ENCODE peak calls at places on chromosomes 4 and X, in five cellular contexts. One of them, this sample, is unnamed. For H3K4me1, the result is how much of the 10 kb centered on the place peaks cover.

GRCh38 chr4:152209772-152210493 is 326.0 kb downstream of the FBXW7 start:
- DNase-seq in neural progenitor cell: no peak
- DNase-seq in endothelial cell of umbilical vein: no peak
- DNase-seq in right lobe of liver: no peak
- DNase-seq in A549: no peak
- DNase-seq in this sample: no peak

GRCh38 chr4:53234669-53235068 is 131.2 kb downstream of the SCFD2 start:
- DNase-seq in A549: no peak
- DNase-seq in endothelial cell of umbilical vein: no peak
- DNase-seq in right lobe of liver: no peak
- DNase-seq in neural progenitor cell: no peak
- DNase-seq in this sample: no peak

GRCh38 chr4:39025552-39026085 is 6.6 kb downstream of the TMEM156 start:
- DNase-seq in right lobe of liver: no peak
- DNase-seq in neural progenitor cell: no peak
- DNase-seq in A549: peak
- DNase-seq in endothelial cell of umbilical vein: peak
- DNase-seq in this sample: no peak

GRCh38 chr4:96016615-96017299 is 176.9 kb downstream of the PDHA2 start:
- DNase-seq in endothelial cell of umbilical vein: no peak
- DNase-seq in neural progenitor cell: no peak
- DNase-seq in A549: peak
- DNase-seq in right lobe of liver: no peak
- DNase-seq in this sample: no peak

GRCh38 chrX:138775501-138775900 is 64.0 kb upstream of the FGF13 start:
- DNase-seq in endothelial cell of umbilical vein: peak
- DNase-seq in A549: peak
- DNase-seq in neural progenitor cell: peak
- DNase-seq in right lobe of liver: no peak
- DNase-seq in this sample: no peak

GRCh38 chrX:68685722-68686683 is 38.5 kb downstream of the STARD8 start:
- DNase-seq in right lobe of liver: no peak
- DNase-seq in neural progenitor cell: peak
- DNase-seq in A549: peak
- DNase-seq in endothelial cell of umbilical vein: peak
- DNase-seq in this sample: peak

GRCh38 chrX:10189317-10190268 is 32.8 kb downstream of the CLCN4 start:
- DNase-seq in endothelial cell of umbilical vein: peak
- DNase-seq in A549: peak
- DNase-seq in right lobe of liver: peak
- DNase-seq in neural progenitor cell: peak
- DNase-seq in this sample: peak

GRCh38 chr4:94333864-94334263 is 8.8 kb downstream of the HPGDS start:
- DNase-seq in A549: no peak
- DNase-seq in endothelial cell of umbilical vein: no peak
- DNase-seq in right lobe of liver: no peak
- DNase-seq in neural progenitor cell: no peak
- DNase-seq in this sample: no peak

GRCh38 chrX:1480082-1480785 is 27.5 kb upstream of the ASMTL start:
- DNase-seq in endothelial cell of umbilical vein: peak
- DNase-seq in A549: no peak
- DNase-seq in neural progenitor cell: no peak
- DNase-seq in right lobe of liver: peak
- DNase-seq in this sample: peak

GRCh38 chr4:143184217-143184502 is 557 bp upstream of the USP38 start:
- DNase-seq in endothelial cell of umbilical vein: no peak
- DNase-seq in A549: no peak
- DNase-seq in right lobe of liver: no peak
- DNase-seq in neural progenitor cell: no peak
- DNase-seq in this sample: no peak

GRCh38 chrX:132270699-132271098 is 51.5 kb upstream of the RAP2C start:
- DNase-seq in right lobe of liver: no peak
- DNase-seq in A549: no peak
- DNase-seq in neural progenitor cell: no peak
- DNase-seq in endothelial cell of umbilical vein: no peak
- DNase-seq in this sample: peak

GRCh38 chr4:128471576-128471975 is 184.0 kb upstream of the PGRMC2 start:
- DNase-seq in endothelial cell of umbilical vein: no peak
- DNase-seq in right lobe of liver: no peak
- DNase-seq in A549: no peak
- DNase-seq in neural progenitor cell: no peak
- DNase-seq in this sample: no peak

GRCh38 chr4:27059446-27059845 is 198.8 kb downstream of the STIM2 start:
- DNase-seq in endothelial cell of umbilical vein: no peak
- DNase-seq in neural progenitor cell: no peak
- DNase-seq in right lobe of liver: no peak
- DNase-seq in A549: no peak
- DNase-seq in this sample: no peak

GRCh38 chrX:50497067-50497466 is 26.4 kb upstream of the DGKK start:
- DNase-seq in neural progenitor cell: peak
- DNase-seq in A549: no peak
- DNase-seq in right lobe of liver: no peak
- DNase-seq in endothelial cell of umbilical vein: no peak
- DNase-seq in this sample: no peak

GRCh38 chrX:32084757-32085156 is 1012.9 kb upstream of the FTHL17 start:
- DNase-seq in neural progenitor cell: no peak
- DNase-seq in endothelial cell of umbilical vein: no peak
- DNase-seq in A549: no peak
- DNase-seq in right lobe of liver: no peak
- DNase-seq in this sample: no peak

GRCh38 chr4:38876636-38877035 is 9.0 kb downstream of the FAM114A1 start:
- DNase-seq in neural progenitor cell: no peak
- DNase-seq in endothelial cell of umbilical vein: no peak
- DNase-seq in right lobe of liver: no peak
- DNase-seq in A549: no peak
- DNase-seq in this sample: no peak

GRCh38 chrX:2447484-2447883 is 53.3 kb downstream of the DHRSX start:
- DNase-seq in endothelial cell of umbilical vein: no peak
- DNase-seq in neural progenitor cell: no peak
- DNase-seq in A549: no peak
- DNase-seq in right lobe of liver: no peak
- DNase-seq in this sample: no peak

GRCh38 chr4:76752911-76753494 is 144.9 kb downstream of the SOWAHB start:
- DNase-seq in endothelial cell of umbilical vein: peak
- DNase-seq in neural progenitor cell: no peak
- DNase-seq in right lobe of liver: no peak
- DNase-seq in A549: peak
- DNase-seq in this sample: no peak

GRCh38 chr4:1520145-1520661 is 114.0 kb upstream of the NKX1-1 start:
- DNase-seq in A549: no peak
- DNase-seq in right lobe of liver: no peak
- DNase-seq in endothelial cell of umbilical vein: no peak
- DNase-seq in neural progenitor cell: no peak
- DNase-seq in this sample: no peak

GRCh38 chr4:119795986-119796578 is 167.5 kb upstream of the PDE5A start:
- DNase-seq in A549: no peak
- DNase-seq in right lobe of liver: no peak
- DNase-seq in neural progenitor cell: no peak
- DNase-seq in endothelial cell of umbilical vein: no peak
- DNase-seq in this sample: no peak

GRCh38 chr4:111013846-111014245 is 391.0 kb upstream of the PITX2 start:
- DNase-seq in endothelial cell of umbilical vein: no peak
- DNase-seq in right lobe of liver: no peak
- DNase-seq in neural progenitor cell: no peak
- DNase-seq in A549: no peak
- DNase-seq in this sample: no peak

GRCh38 chrX:68710870-68711576 is 63.6 kb downstream of the STARD8 start:
- DNase-seq in neural progenitor cell: peak
- DNase-seq in A549: peak
- DNase-seq in endothelial cell of umbilical vein: peak
- DNase-seq in right lobe of liver: no peak
- DNase-seq in this sample: no peak

GRCh38 chr4:187436251-187436650 is 559.3 kb upstream of the ZFP42 start:
- DNase-seq in endothelial cell of umbilical vein: no peak
- DNase-seq in A549: no peak
- DNase-seq in neural progenitor cell: no peak
- DNase-seq in right lobe of liver: no peak
- DNase-seq in this sample: no peak

GRCh38 chrX:129359269-129359668 is 164.0 kb downstream of the SMARCA1 start:
- DNase-seq in endothelial cell of umbilical vein: peak
- DNase-seq in neural progenitor cell: no peak
- DNase-seq in right lobe of liver: no peak
- DNase-seq in A549: no peak
- DNase-seq in this sample: no peak

GRCh38 chrX:16946971-16947562 is 609 bp downstream of the REPS2 start:
- DNase-seq in right lobe of liver: peak
- DNase-seq in neural progenitor cell: peak
- DNase-seq in A549: no peak
- DNase-seq in endothelial cell of umbilical vein: no peak
- DNase-seq in this sample: peak

GRCh38 chr4:3252480-3252828 is 3.5 kb downstream of the MSANTD1 start:
- DNase-seq in A549: no peak
- DNase-seq in neural progenitor cell: no peak
- DNase-seq in right lobe of liver: no peak
- DNase-seq in endothelial cell of umbilical vein: no peak
- DNase-seq in this sample: no peak

GRCh38 chrX:49876750-49877149 is 2.5 kb upstream of the USP27X start:
- DNase-seq in neural progenitor cell: peak
- DNase-seq in A549: peak
- DNase-seq in right lobe of liver: no peak
- DNase-seq in endothelial cell of umbilical vein: peak
- DNase-seq in this sample: no peak

GRCh38 chrX:68753218-68753617 is 75.6 kb upstream of the EFNB1 start:
- DNase-seq in right lobe of liver: no peak
- DNase-seq in endothelial cell of umbilical vein: no peak
- DNase-seq in neural progenitor cell: no peak
- DNase-seq in A549: no peak
- DNase-seq in this sample: no peak

GRCh38 chr4:42104521-42104920 is 47.9 kb downstream of the BEND4 start:
- DNase-seq in A549: no peak
- DNase-seq in neural progenitor cell: peak
- DNase-seq in endothelial cell of umbilical vein: no peak
- DNase-seq in right lobe of liver: no peak
- DNase-seq in this sample: no peak

GRCh38 chr4:128757712-128758111 is 51.8 kb upstream of the JADE1 start:
- DNase-seq in neural progenitor cell: peak
- DNase-seq in A549: no peak
- DNase-seq in endothelial cell of umbilical vein: no peak
- DNase-seq in right lobe of liver: no peak
- DNase-seq in this sample: no peak

GRCh38 chr4:28686618-28687017 is 1826.0 kb downstream of the STIM2 start:
- DNase-seq in right lobe of liver: peak
- DNase-seq in neural progenitor cell: peak
- DNase-seq in endothelial cell of umbilical vein: peak
- DNase-seq in A549: peak
- DNase-seq in this sample: no peak

GRCh38 chrX:151711154-151711553 is 4.7 kb upstream of the FATE1 start:
- DNase-seq in neural progenitor cell: no peak
- DNase-seq in A549: no peak
- DNase-seq in endothelial cell of umbilical vein: no peak
- DNase-seq in right lobe of liver: no peak
- DNase-seq in this sample: no peak

GRCh38 chr4:80500593-80500992 is 165.1 kb downstream of the CFAP299 start:
- DNase-seq in neural progenitor cell: no peak
- DNase-seq in A549: no peak
- DNase-seq in endothelial cell of umbilical vein: no peak
- DNase-seq in right lobe of liver: no peak
- DNase-seq in this sample: no peak

GRCh38 chr4:80492761-80493160 is 157.2 kb downstream of the CFAP299 start:
- DNase-seq in endothelial cell of umbilical vein: no peak
- DNase-seq in neural progenitor cell: no peak
- DNase-seq in right lobe of liver: no peak
- DNase-seq in A549: no peak
- DNase-seq in this sample: no peak

GRCh38 chr4:80495847-80496246 is 160.3 kb downstream of the CFAP299 start:
- DNase-seq in right lobe of liver: no peak
- DNase-seq in neural progenitor cell: no peak
- DNase-seq in endothelial cell of umbilical vein: no peak
- DNase-seq in A549: no peak
- DNase-seq in this sample: no peak

DNA sequence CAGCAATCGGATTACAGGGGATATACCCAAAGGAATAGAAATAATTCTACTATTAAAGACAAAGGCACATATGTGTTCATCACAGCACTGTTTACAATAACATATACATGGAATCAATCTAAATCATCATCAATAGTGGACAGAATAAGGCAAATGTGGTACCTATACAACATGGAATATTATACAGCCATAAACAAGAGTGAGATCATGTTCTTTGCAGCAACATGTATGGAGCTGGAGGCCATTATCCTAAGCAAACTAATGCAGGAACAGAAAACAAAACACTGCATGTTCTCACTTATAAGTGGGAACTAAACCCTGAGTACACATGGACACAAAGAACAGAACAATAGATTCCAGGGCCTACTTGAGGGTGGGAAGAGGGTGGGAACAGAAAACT is 163.2 kb downstream of the CFAP299 start:
- DNase-seq in right lobe of liver: no peak
- DNase-seq in neural progenitor cell: no peak
- DNase-seq in A549: no peak
- DNase-seq in endothelial cell of umbilical vein: no peak
- DNase-seq in this sample: no peak
- H3K4me1 ChIP-seq in right lobe of liver: under half
- H3K4me1 ChIP-seq in neural progenitor cell: under half
- H3K4me1 ChIP-seq in A549: under half
- H3K4me1 ChIP-seq in endothelial cell of umbilical vein: under half
- H3K4me1 ChIP-seq in this sample: under half

GRCh38 chr4:185017964-185018772 is at the start of gene HELT:
- DNase-seq in neural progenitor cell: peak
- DNase-seq in endothelial cell of umbilical vein: no peak
- DNase-seq in right lobe of liver: no peak
- DNase-seq in A549: no peak
- DNase-seq in this sample: no peak
- H3K4me3 ChIP-seq in neural progenitor cell: peak
- H3K4me3 ChIP-seq in endothelial cell of umbilical vein: no peak
- H3K4me3 ChIP-seq in right lobe of liver: no peak
- H3K4me3 ChIP-seq in A549: peak
- H3K4me3 ChIP-seq in this sample: no peak

GRCh38 chrX:47623540-47624027 is 3.9 kb upstream of the SYN1 start:
- DNase-seq in A549: peak
- DNase-seq in endothelial cell of umbilical vein: peak
- DNase-seq in neural progenitor cell: peak
- DNase-seq in right lobe of liver: no peak
- DNase-seq in this sample: no peak

GRCh38 chrX:47618923-47619485 is 653 bp downstream of the SYN1 start:
- DNase-seq in endothelial cell of umbilical vein: no peak
- DNase-seq in neural progenitor cell: no peak
- DNase-seq in right lobe of liver: no peak
- DNase-seq in A549: no peak
- DNase-seq in this sample: no peak

GRCh38 chrX:47621851-47622250 is 2.2 kb upstream of the SYN1 start:
- DNase-seq in A549: no peak
- DNase-seq in neural progenitor cell: no peak
- DNase-seq in endothelial cell of umbilical vein: no peak
- DNase-seq in right lobe of liver: no peak
- DNase-seq in this sample: no peak

GRCh38 chrX:47620303-47620685 is 637 bp upstream of the SYN1 start:
- DNase-seq in endothelial cell of umbilical vein: no peak
- DNase-seq in neural progenitor cell: no peak
- DNase-seq in right lobe of liver: no peak
- DNase-seq in A549: no peak
- DNase-seq in this sample: no peak

GRCh38 chrX:47619486-47620302 is at the start of gene SYN1:
- DNase-seq in A549: peak
- DNase-seq in right lobe of liver: peak
- DNase-seq in neural progenitor cell: peak
- DNase-seq in endothelial cell of umbilical vein: peak
- DNase-seq in this sample: peak
- TF ChIP-seq CTCF in A549: no peak
- TF ChIP-seq CTCF in right lobe of liver: peak
- TF ChIP-seq CTCF in neural progenitor cell: peak
- TF ChIP-seq CTCF in endothelial cell of umbilical vein: no peak
- TF ChIP-seq CTCF in this sample: peak

GRCh38 chrX:40088299-40088625 is 9.5 kb downstream of the BCOR start:
- DNase-seq in right lobe of liver: no peak
- DNase-seq in neural progenitor cell: peak
- DNase-seq in A549: no peak
- DNase-seq in endothelial cell of umbilical vein: no peak
- DNase-seq in this sample: no peak
- H3K4me1 ChIP-seq in right lobe of liver: under half
- H3K4me1 ChIP-seq in neural progenitor cell: half or more
- H3K4me1 ChIP-seq in A549: under half
- H3K4me1 ChIP-seq in endothelial cell of umbilical vein: under half
- H3K4me1 ChIP-seq in this sample: under half